ENCODE peak calls at places on chromosomes 4 and X, in seven cellular contexts. O is astrocyte; W is stomach; C is CD4-positive, alpha-beta memory T cell; H is uterus; L is transverse colon; I is right cardiac atrium. M is an unnamed sample. For H3K27me3 and H3K4me1, the result is how much of the 10 kb centered on the place peaks cover.

GRCh38 chrX:43065978-43066377 is 288.0 kb upstream of the PPP1R2C start:
- DNase-seq in H (no peak), I (no peak), L (no peak), O (no peak), W (no peak), C (no peak), M (no peak)

GRCh38 chrX:100829730-100830129 is 9.5 kb downstream of the CSTF2 start:
- DNase-seq in C (peak), O (peak), H (no peak), W (no peak), L (no peak), I (no peak), M (no peak)

GRCh38 chr4:56400560-56400959 is 13.3 kb upstream of the AASDH start:
- DNase-seq in L (no peak), O (no peak), C (no peak), W (no peak), H (no peak), I (no peak), M (no peak)

GRCh38 chr4:187276786-187277408 is 553.2 kb upstream of the FAT1 start:
- DNase-seq in O (peak), W (no peak), I (no peak), H (no peak), C (no peak), L (no peak), M (no peak)

GRCh38 chr4:108192056-108192455 is 23.3 kb upstream of the LEF1 start:
- DNase-seq in O (no peak), L (no peak), H (no peak), I (no peak), W (no peak), C (no peak), M (no peak)

GRCh38 chrX:54950730-54951375 is 30.2 kb downstream of the TRO start:
- DNase-seq in C (no peak), I (no peak), W (no peak), L (no peak), H (no peak), O (no peak), M (no peak)

GRCh38 chr4:163693211-163693610 is 198.7 kb downstream of the TMA16 start:
- DNase-seq in C (no peak), I (no peak), O (peak), W (no peak), L (no peak), H (no peak), M (no peak)

GRCh38 chr4:1356181-1356998 is 9.4 kb downstream of the UVSSA start:
- DNase-seq in H (peak), I (peak), O (peak), C (peak), L (peak), W (peak), M (peak)

GRCh38 chr4:110850461-110851447 is 227.9 kb upstream of the PITX2 start:
- DNase-seq in H (no peak), I (peak), L (peak), W (no peak), O (no peak), C (no peak), M (peak)

GRCh38 chr4:182642831-182643230 is 274.4 kb downstream of the DCTD start:
- DNase-seq in C (no peak), H (no peak), O (peak), W (no peak), L (no peak), I (no peak), M (no peak)

GRCh38 chr4:41258783-41259182 is 2.1 kb downstream of the UCHL1 start:
- DNase-seq in H (no peak), O (peak), I (no peak), C (no peak), L (no peak), W (no peak), M (peak)

GRCh38 chrX:152632445-152633097 is 5.1 kb upstream of the GABRQ start:
- DNase-seq in L (peak), O (no peak), W (peak), I (peak), C (peak), H (no peak), M (peak)

GRCh38 chrX:123756320-123756719 is 23.5 kb upstream of the THOC2 start:
- DNase-seq in O (peak), W (no peak), H (peak), L (no peak), C (no peak), I (no peak), M (no peak)

GRCh38 chrX:9310596-9310995 is 154.3 kb upstream of the TBL1X start:
- DNase-seq in C (no peak), H (no peak), L (no peak), O (peak), I (no peak), W (no peak), M (no peak)

GRCh38 chrX:46582325-46582724 is 8.8 kb downstream of the CHST7 start:
- DNase-seq in I (no peak), L (no peak), W (no peak), H (no peak), O (peak), C (no peak), M (no peak)
- H3K27me3 ChIP-seq in I (under half), L (under half), W (under half), H (under half), O (under half), C (under half), M (under half)

GRCh38 chr4:24584175-24584850 is at the start of gene DHX15:
- DNase-seq in H (peak), W (peak), L (peak), C (peak), I (peak), O (peak), M (peak)

GRCh38 chr4:24583451-24584174 is 741 bp downstream of the DHX15 start:
- DNase-seq in L (peak), O (peak), I (peak), C (peak), H (peak), W (peak), M (peak)

GRCh38 chr4:24578364-24578763 is 6.0 kb downstream of the DHX15 start:
- DNase-seq in C (no peak), L (no peak), W (no peak), H (no peak), I (no peak), O (no peak), M (no peak)

DNA sequence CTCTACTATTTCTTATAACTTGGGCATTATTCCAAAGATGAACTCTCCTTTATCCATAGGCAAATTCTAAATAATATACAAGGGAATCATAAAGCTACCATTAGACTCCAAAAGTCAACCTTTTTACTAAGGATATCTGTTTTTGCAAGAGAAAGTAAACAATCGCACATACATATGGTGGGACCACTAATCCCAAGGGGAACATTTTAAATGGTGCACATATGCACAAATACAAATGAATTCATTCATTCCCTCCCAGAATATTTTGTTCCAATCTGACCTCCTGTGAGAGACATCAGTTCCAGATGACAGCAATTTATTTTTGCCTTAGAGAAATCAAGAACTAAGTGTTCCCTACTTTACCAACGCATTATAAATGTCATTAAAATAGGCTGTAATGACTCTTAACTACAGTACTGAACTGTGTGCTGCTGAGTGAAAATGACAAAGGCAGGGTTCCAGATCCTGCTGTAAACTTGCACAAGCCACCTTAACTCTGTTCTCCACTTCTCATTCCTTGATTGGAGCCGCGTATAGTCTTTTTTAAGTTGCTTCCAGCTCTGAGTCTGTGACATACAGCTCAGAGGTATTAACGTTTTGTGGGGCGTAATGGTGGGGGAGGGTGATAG is 2.0 kb downstream of the DHX15 start:
- DNase-seq in I (no peak), W (no peak), L (no peak), O (no peak), H (no peak), C (no peak), M (no peak)
- H3K4me1 ChIP-seq in I (under half), W (half or more), L (half or more), O (under half), H (under half), C (half or more), M (under half)

GRCh38 chr4:156970501-156971167 is 965 bp downstream of the PDGFC start:
- DNase-seq in H (peak), W (peak), L (peak), O (no peak), I (peak), C (no peak), M (peak)

GRCh38 chr4:156974264-156974663 is 2.7 kb upstream of the PDGFC start:
- DNase-seq in W (no peak), I (no peak), H (no peak), L (no peak), C (no peak), O (peak), M (no peak)

GRCh38 chr4:156971168-156971601 is 414 bp downstream of the PDGFC start:
- DNase-seq in I (peak), C (no peak), L (peak), O (no peak), W (peak), H (peak), M (no peak)

GRCh38 chr4:156971623-156972369 is at the start of gene PDGFC:
- DNase-seq in W (peak), O (peak), H (peak), L (peak), I (peak), C (no peak), M (peak)

DNA sequence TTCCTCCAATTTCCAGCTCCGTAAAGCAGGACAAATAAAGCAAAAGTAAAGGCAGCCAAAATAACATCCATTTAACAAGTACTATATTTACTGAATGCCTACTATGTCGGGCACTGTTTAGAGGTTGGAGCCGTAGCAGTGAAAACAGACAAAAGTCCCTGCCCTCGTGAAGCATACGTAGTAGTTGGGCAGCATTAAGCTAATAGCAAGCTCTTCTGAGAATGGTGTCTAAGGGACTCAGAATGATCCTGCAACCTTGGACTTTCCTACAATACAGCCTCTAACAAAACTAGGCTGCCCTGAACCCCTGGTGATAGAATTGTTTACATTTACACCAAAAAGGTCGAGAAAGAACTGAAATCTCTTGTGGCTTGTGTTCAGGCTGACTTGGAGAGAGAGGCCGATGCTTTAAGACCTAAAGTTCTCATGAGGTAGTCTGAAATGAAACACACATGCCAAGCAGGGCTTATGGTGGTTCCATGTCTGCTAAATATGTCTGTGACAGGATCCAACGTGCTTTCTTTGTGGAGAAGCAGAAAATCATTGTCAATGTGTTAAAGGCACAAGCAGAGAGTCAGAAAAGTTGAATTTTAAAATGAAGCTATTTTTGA is 876 bp upstream of the PDGFC start:
- DNase-seq in C (no peak), I (no peak), O (no peak), H (no peak), L (no peak), W (no peak), M (no peak)
- H3K4me3 ChIP-seq in C (no peak), I (peak), O (peak), H (peak), L (peak), W (peak), M (peak)

DNA sequence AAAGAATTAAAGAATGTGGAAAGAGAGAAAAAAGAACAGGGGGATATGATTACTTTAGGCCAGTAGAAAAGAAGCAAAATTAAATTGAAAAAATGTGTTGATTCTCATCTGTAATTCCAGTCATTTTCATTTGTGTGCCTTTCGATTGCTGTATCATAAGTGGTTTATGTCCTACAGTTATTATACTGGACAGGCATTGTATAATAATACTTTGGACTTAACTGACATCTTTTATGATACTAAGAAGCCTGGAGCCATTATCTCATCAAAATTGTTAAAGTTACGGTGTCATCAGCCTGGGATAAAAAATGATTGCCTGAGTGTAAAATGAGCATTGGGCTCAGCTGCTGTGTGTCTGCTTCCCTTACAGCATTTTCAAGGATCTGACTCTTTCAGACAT is 146.2 kb downstream of the SHROOM3 start:
- DNase-seq in W (no peak), O (no peak), L (no peak), I (no peak), C (no peak), H (no peak), M (no peak)
- H3K27me3 ChIP-seq in W (under half), O (under half), L (under half), I (under half), C (under half), H (under half), M (under half)

GRCh38 chr4:8319731-8320385 is 50.3 kb downstream of the HTRA3 start:
- DNase-seq in W (peak), I (no peak), O (peak), C (no peak), H (peak), L (peak), M (no peak)

GRCh38 chr4:8318509-8318908 is 49.0 kb downstream of the HTRA3 start:
- DNase-seq in W (peak), C (no peak), I (no peak), L (no peak), H (no peak), O (no peak), M (no peak)

GRCh38 chr4:8319061-8319460 is 49.5 kb downstream of the HTRA3 start:
- DNase-seq in I (no peak), H (no peak), O (no peak), C (no peak), W (peak), L (no peak), M (no peak)

GRCh38 chr4:8321220-8321619 is 51.7 kb downstream of the HTRA3 start:
- DNase-seq in H (no peak), L (no peak), O (no peak), C (no peak), I (no peak), W (no peak), M (no peak)

GRCh38 chr4:8320386-8320750 is 50.8 kb downstream of the HTRA3 start:
- DNase-seq in W (peak), C (no peak), I (no peak), H (no peak), O (no peak), L (no peak), M (no peak)
- H3K4me1 ChIP-seq in W (under half), C (under half), I (under half), H (under half), O (under half), L (under half), M (under half)

GRCh38 chr4:83293305-83294046 is 8.9 kb upstream of the COQ2 start:
- DNase-seq in O (no peak), H (no peak), W (no peak), I (no peak), L (peak), C (no peak), M (no peak)
- H3K4me3 ChIP-seq in O (no peak), H (no peak), W (no peak), I (no peak), L (no peak), C (no peak), M (no peak)

GRCh38 chr4:55127053-55127452 is 1.7 kb upstream of the KDR start:
- DNase-seq in W (no peak), C (no peak), O (no peak), I (no peak), L (no peak), H (no peak), M (no peak)
- H3K27me3 ChIP-seq in W (under half), C (under half), O (under half), I (under half), L (under half), H (under half), M (under half)

GRCh38 chr4:87499415-87500106 is 29.6 kb downstream of the SPARCL1 start:
- DNase-seq in H (no peak), L (no peak), O (no peak), W (no peak), I (no peak), C (no peak), M (no peak)
- H3K4me1 ChIP-seq in H (under half), L (under half), O (under half), W (under half), I (under half), C (under half), M (under half)

GRCh38 chr4:7362341-7362740 is 72.4 kb downstream of the PSAPL1 start:
- DNase-seq in W (no peak), L (no peak), I (no peak), C (no peak), H (no peak), O (no peak), M (no peak)

GRCh38 chr4:7364979-7365378 is 69.8 kb downstream of the PSAPL1 start:
- DNase-seq in O (no peak), I (no peak), W (no peak), H (no peak), C (no peak), L (no peak), M (no peak)

GRCh38 chr4:7360802-7361201 is 73.9 kb downstream of the PSAPL1 start:
- DNase-seq in L (no peak), H (no peak), W (no peak), I (no peak), O (no peak), C (no peak), M (no peak)

GRCh38 chr4:7361256-7361655 is 73.5 kb downstream of the PSAPL1 start:
- DNase-seq in L (no peak), C (no peak), H (no peak), O (no peak), I (peak), W (no peak), M (no peak)

DNA sequence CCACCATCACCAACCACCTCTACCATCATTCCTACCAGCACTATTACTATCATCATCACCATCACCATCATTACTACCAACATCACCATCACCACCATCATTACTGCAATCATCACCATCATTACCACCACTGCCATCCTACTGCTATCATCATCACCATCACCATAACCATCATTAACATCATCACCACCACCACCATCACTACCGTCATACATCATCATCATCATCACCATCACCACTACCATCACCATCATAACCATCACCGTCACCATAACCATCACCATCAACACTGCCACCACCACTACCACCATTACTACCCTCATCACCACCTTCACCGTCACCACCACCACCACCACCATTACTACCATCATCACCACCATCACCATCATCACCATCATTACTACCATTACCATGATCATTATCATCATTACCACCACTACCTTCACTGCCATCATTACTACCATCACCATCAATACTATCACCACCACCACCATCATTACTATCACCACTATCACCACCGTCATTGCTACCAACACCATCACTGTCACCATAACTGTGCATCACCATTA is 71.8 kb downstream of the PSAPL1 start:
- DNase-seq in I (no peak), L (no peak), O (no peak), C (no peak), W (no peak), H (no peak), M (no peak)
- H3K4me3 ChIP-seq in I (no peak), L (no peak), O (no peak), C (no peak), W (no peak), H (no peak), M (no peak)

M was measured in Caco-2.